ENCODE peak calls at places on chromosome 6, in ten cellular contexts. T is psoas muscle; P is GM23248; Q is CD8-positive, alpha-beta T cell; X is stomach; U is adrenal gland; R is sigmoid colon; W is adipocyte; L is suprapubic skin; I is lower lobe of right lung. V is an unnamed sample.

GRCh38 chr6:109008537-109008950 is 86.1 kb downstream of the SESN1 start:
- DNase-seq in U (no peak), T (no peak), R (no peak), P (peak; percentile 83), L (no peak), X (no peak), W (peak; percentile 62), I (no peak), Q (no peak), V (no peak)

GRCh38 chr6:33254591-33254990 is 17.1 kb downstream of the VPS52 start:
- DNase-seq in I (no peak), W (no peak), Q (no peak), T (no peak), L (no peak), U (no peak), R (peak; percentile 12), X (no peak), P (no peak), V (no peak)

GRCh38 chr6:150720774-150721233 is 121.1 kb downstream of the PLEKHG1 start:
- DNase-seq in P (peak; percentile 6), W (no peak), X (no peak), Q (no peak), I (no peak), L (no peak), U (no peak), R (no peak), T (no peak), V (no peak)

GRCh38 chr6:38990475-38990874 is 58.1 kb upstream of the GLP1R start:
- DNase-seq in U (no peak), R (no peak), L (no peak), W (no peak), Q (no peak), P (no peak), T (no peak), X (no peak), I (no peak), V (no peak)

GRCh38 chr6:66362888-66363287 is 655.9 kb upstream of the EYS start:
- DNase-seq in L (no peak), Q (no peak), T (no peak), W (no peak), P (no peak), X (no peak), R (no peak), U (no peak), I (no peak), V (no peak)

GRCh38 chr6:41966961-41967311 is 25.3 kb upstream of the CCND3 start:
- DNase-seq in L (no peak), I (no peak), R (peak; percentile 2), T (no peak), Q (no peak), U (no peak), X (no peak), W (peak; percentile 41), P (peak; percentile 54), V (no peak)

GRCh38 chr6:134307074-134307473 is 10.8 kb downstream of the SGK1 start:
- DNase-seq in U (peak; percentile 25), Q (no peak), W (no peak), T (no peak), R (no peak), I (no peak), L (no peak), P (no peak), X (no peak), V (no peak)

GRCh38 chr6:49205526-49205925 is 257.5 kb downstream of the MMUT start:
- DNase-seq in L (no peak), X (no peak), Q (no peak), P (no peak), W (no peak), U (no peak), T (no peak), R (no peak), I (no peak), V (no peak)

GRCh38 chr6:98839788-98840361 is 5.5 kb downstream of the POU3F2 start:
- DNase-seq in X (no peak), T (no peak), L (no peak), P (no peak), R (no peak), Q (no peak), U (no peak), I (no peak), W (no peak), V (no peak)

GRCh38 chr6:149210376-149210775 is 107.1 kb upstream of the TAB2 start:
- DNase-seq in I (no peak), L (no peak), P (peak; percentile 73), X (no peak), Q (peak; percentile 24), U (no peak), W (peak; percentile 53), T (no peak), R (no peak), V (no peak)

GRCh38 chr6:130559166-130559565 is 193.3 kb downstream of the TMEM200A start:
- DNase-seq in W (peak; percentile 59), T (no peak), P (peak; percentile 3), L (no peak), R (no peak), I (no peak), U (no peak), X (no peak), Q (no peak), V (no peak)

GRCh38 chr6:35213824-35214756 is at the start of gene SCUBE3:
- DNase-seq in R (no peak), I (no peak), X (peak; percentile 29), T (peak; percentile 27), Q (no peak), P (peak; percentile 71), L (no peak), U (peak; percentile 20), W (peak; percentile 65), V (no peak)

GRCh38 chr6:25769983-25770382 is 15.4 kb downstream of the SLC17A4 start:
- DNase-seq in W (no peak), T (no peak), I (no peak), L (no peak), X (no peak), Q (no peak), R (no peak), U (no peak), P (peak; percentile 26), V (no peak)

GRCh38 chr6:22399693-22400092 is 102.9 kb upstream of the PRL start:
- DNase-seq in U (no peak), L (no peak), P (peak; percentile 55), X (no peak), W (peak; percentile 30), Q (no peak), R (no peak), I (no peak), T (no peak), V (no peak)

GRCh38 chr6:2850480-2851150 is 9.0 kb upstream of the SERPINB1 start:
- DNase-seq in W (peak; percentile 40), X (no peak), T (no peak), I (no peak), U (peak; percentile 57), R (no peak), L (no peak), P (peak; percentile 47), Q (no peak), V (no peak)

GRCh38 chr6:2843138-2843740 is 1.6 kb upstream of the SERPINB1 start:
- DNase-seq in X (no peak), I (no peak), W (peak; percentile 34), P (no peak), T (no peak), L (no peak), Q (no peak), U (no peak), R (no peak), V (no peak)

GRCh38 chr6:2848851-2849250 is 7.2 kb upstream of the SERPINB1 start:
- DNase-seq in R (no peak), I (no peak), U (no peak), L (no peak), T (no peak), P (no peak), X (peak; percentile 49), W (no peak), Q (peak; percentile 75), V (no peak)

GRCh38 chr6:2845880-2846208 is 4.2 kb upstream of the SERPINB1 start:
- DNase-seq in R (no peak), T (no peak), Q (no peak), L (no peak), I (no peak), U (no peak), P (no peak), W (no peak), X (no peak), V (no peak)

DNA sequence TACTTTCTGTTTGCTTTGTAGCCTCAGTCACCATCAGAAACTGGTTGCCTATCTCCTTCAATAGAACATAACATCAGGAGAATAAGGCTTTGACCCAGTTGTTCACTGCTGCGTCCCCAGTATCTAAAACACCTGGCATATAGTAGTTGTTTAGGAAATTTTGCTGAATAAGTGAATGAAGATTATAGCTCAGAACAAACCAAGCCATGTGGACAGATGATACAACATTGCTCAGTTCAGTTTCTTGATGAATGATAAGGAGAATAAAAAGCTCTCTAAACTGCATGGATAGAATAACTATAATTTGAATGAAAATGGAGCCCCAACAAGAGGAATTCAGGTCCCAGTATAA is 5.2 kb upstream of the SERPINB1 start:
- DNase-seq in X (no peak), P (no peak), I (no peak), Q (no peak), L (no peak), U (no peak), W (no peak), R (no peak), T (no peak), V (no peak)
- H3K4me3 ChIP-seq in X (no peak overlapping the region), P (peak overlapping the region; percentile 52), I (no peak overlapping the region), Q (peak overlapping the region; percentile 9), L (no peak overlapping the region), U (peak overlapping the region; percentile 35), W (peak overlapping the region; percentile 55), R (peak overlapping the region; percentile 12), T (peak overlapping the region; percentile 33), V (peak overlapping the region; percentile 38)

DNA sequence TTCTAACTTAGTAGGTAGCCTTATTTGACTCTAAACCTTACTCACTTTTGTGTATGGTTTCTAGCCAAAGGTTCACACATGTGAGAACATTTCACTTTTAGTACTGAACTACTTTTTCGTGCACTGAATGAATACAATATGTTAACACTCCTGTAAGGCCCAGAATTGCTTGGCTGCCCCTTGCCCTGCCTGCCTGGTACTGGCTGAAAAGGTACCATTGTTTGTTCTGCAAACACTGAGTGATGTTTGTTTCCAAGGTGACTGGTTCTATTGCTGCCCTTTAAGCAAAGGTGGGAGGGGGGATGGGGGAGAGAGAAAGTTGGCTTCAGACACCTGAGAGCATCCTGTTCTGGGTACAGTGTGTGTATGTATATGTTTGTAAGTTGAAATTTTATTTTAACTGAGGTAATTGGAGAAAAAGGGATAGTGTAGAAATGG is 31.2 kb downstream of the RREB1 start:
- DNase-seq in P (no peak), X (peak; percentile 70), R (no peak), L (no peak), W (no peak), T (no peak), I (peak; percentile 65), Q (peak; percentile 38), U (no peak), V (no peak)
- H3K4me1 ChIP-seq in P (peaks cover 26% of the 10 kb centered on the region), X (peaks cover 82% of the 10 kb centered on the region), R (peaks cover 73% of the 10 kb centered on the region), L (peaks cover 66% of the 10 kb centered on the region), W (peaks cover 47% of the 10 kb centered on the region), T (peaks cover 74% of the 10 kb centered on the region), I (peaks cover 87% of the 10 kb centered on the region), Q (peaks cover 54% of the 10 kb centered on the region), U (peaks cover 68% of the 10 kb centered on the region), V (peaks cover 20% of the 10 kb centered on the region)

GRCh38 chr6:71403422-71404134 is 115.0 kb downstream of the OGFRL1 start:
- DNase-seq in I (no peak), W (peak; percentile 54), U (no peak), Q (no peak), L (no peak), R (no peak), P (peak; percentile 28), T (no peak), X (no peak), V (no peak)
- H3K4me3 ChIP-seq in I (no peak overlapping the region), W (peak overlapping the region; percentile 60), U (no peak overlapping the region), Q (no peak overlapping the region), L (no peak overlapping the region), R (no peak overlapping the region), P (peak overlapping the region; percentile 7), T (peak overlapping the region; percentile 46), X (peak overlapping the region; percentile 21), V (peak overlapping the region; percentile 5)

GRCh38 chr6:158801655-158802294 is 17.4 kb downstream of the EZR start:
- DNase-seq in R (no peak), P (no peak), T (peak; percentile 67), L (no peak), W (no peak), I (no peak), Q (no peak), U (no peak), X (peak; percentile 25), V (no peak)
- H3K4me1 ChIP-seq in R (peaks cover 31% of the 10 kb centered on the region), P (peaks cover 24% of the 10 kb centered on the region), T (peaks cover 16% of the 10 kb centered on the region), L (peaks cover 63% of the 10 kb centered on the region), W (peaks cover 30% of the 10 kb centered on the region), I (peaks cover 89% of the 10 kb centered on the region), Q (peaks cover 88% of the 10 kb centered on the region), U (peaks cover 88% of the 10 kb centered on the region), X (peaks cover 84% of the 10 kb centered on the region), V (peaks cover 14% of the 10 kb centered on the region)